ENCODE peak calls at places on chromosomes 3 and 15, in six cellular contexts. P is retina; G is activated CD4-positive, alpha-beta T cell treated with anti-CD3 and anti-CD28 coated beads for 48 hours; Y is iPS DF 19.7; Z is ELR; C is iPS-NIHi11. W is an unnamed sample.

GRCh38 chr3:13188975-13189374 is 115.7 kb upstream of the IQSEC1 start:
- DNase-seq in Z (no peak), P (no peak), C (no peak), G (no peak), Y (no peak), W (no peak)

GRCh38 chr3:139281512-139282196 is 62.2 kb upstream of the MRPS22 start:
- DNase-seq in Z (peak), G (no peak), P (peak), C (no peak), Y (no peak), W (no peak)

GRCh38 chr3:112378989-112379692 is 46.2 kb downstream of the CD200 start:
- DNase-seq in P (no peak), Z (peak), G (peak), C (no peak), Y (no peak), W (peak)

GRCh38 chr3:51977449-51978142 is 2.7 kb downstream of the ABHD14A start:
- DNase-seq in Z (no peak), P (no peak), G (no peak), C (no peak), Y (no peak), W (no peak)

GRCh38 chr15:83064859-83065258 is 2.2 kb downstream of the BTBD1 start:
- DNase-seq in Z (peak), C (no peak), G (no peak), Y (no peak), P (no peak), W (no peak)

GRCh38 chr3:153144779-153145178 is 17.2 kb upstream of the RAP2B start:
- DNase-seq in Y (no peak), G (no peak), P (no peak), C (no peak), Z (peak), W (no peak)

GRCh38 chr3:42755681-42756578 is 17.1 kb downstream of the CCDC13 start:
- DNase-seq in C (peak), P (no peak), Y (peak), Z (peak), G (peak), W (no peak)

GRCh38 chr3:52777959-52778805 is 783 bp downstream of the ITIH1 start:
- DNase-seq in Z (no peak), C (no peak), P (no peak), Y (no peak), G (no peak), W (peak)

GRCh38 chr3:16151109-16151508 is 23.4 kb upstream of the GALNT15 start:
- DNase-seq in P (no peak), Y (no peak), C (no peak), G (no peak), Z (peak), W (peak)

W was measured in lung.